ENCODE peak calls at places on chromosomes 7 and 10, in six cellular contexts. O is osteoblast, S is psoas muscle, I is RWPE1, Z is ovary, J is left ventricle myocardium inferior. V is an unnamed sample.

GRCh38 chr10:10755490-10755889 is 262.2 kb upstream of the CELF2 start:
- DNase-seq in O (no peak), S (no peak), I (no peak), Z (no peak), J (no peak), V (no peak)

GRCh38 chr7:67866812-67867211 is 870.2 kb downstream of the TYW1 start:
- DNase-seq in O (no peak), S (no peak), I (no peak), Z (no peak), J (no peak), V (no peak)

GRCh38 chr7:154186811-154187210 is 134.6 kb downstream of the DPP6 start:
- DNase-seq in O (no peak), S (no peak), I (no peak), Z (no peak), J (no peak), V (no peak)

GRCh38 chr7:2785071-2785500 is 59.0 kb downstream of the GNA12 start:
- DNase-seq in O (peak), S (no peak), I (no peak), Z (no peak), J (no peak), V (no peak)

GRCh38 chr10:124621637-124622036 is 122.5 kb downstream of the FAM53B start:
- DNase-seq in O (no peak), S (no peak), I (no peak), Z (no peak), J (no peak), V (no peak)

GRCh38 chr7:94907026-94907419 is 371 bp upstream of the PPP1R9A start:
- DNase-seq in O (no peak), S (no peak), I (no peak), Z (no peak), J (no peak), V (no peak)

GRCh38 chr10:102564209-102564834 is 60.5 kb downstream of the SUFU start:
- DNase-seq in O (no peak), S (no peak), I (no peak), Z (no peak), J (no peak), V (no peak)

GRCh38 chr10:125549656-125550055 is 133.3 kb downstream of the TEX36 start:
- DNase-seq in O (no peak), S (no peak), I (no peak), Z (no peak), J (no peak), V (no peak)

GRCh38 chr10:13231808-13232207 is 2.4 kb downstream of the UCMA start:
- DNase-seq in O (no peak), S (no peak), I (no peak), Z (no peak), J (no peak), V (no peak)

DNA sequence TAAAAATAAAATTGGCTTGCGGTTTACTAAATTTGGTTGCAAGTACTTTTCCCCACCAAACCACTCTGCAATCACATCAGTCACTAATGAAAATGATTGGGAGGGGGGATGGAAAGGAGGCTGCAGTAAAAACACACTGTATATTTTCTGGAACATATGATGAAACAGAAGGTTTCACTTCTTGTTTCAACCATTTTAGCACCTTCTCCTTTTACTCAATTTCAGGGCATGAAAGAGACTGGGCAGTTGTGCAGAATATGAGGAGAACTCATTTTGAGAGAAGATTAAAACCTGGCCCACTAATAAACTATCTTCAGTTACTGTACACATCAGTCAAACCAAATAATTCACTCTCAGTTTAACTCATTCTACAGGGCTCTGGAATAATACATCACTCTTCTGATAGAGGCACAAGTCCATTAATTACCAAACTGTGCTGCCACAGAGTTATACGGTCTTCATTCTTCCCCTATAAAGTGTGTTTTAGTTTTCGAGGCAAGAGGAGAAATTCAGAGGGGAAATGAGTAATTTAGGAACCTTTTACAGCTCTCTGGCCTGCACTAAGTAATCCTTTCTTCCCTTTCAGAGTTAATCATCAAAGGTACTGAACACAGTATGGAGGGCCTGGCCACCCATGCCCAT is 25.5 kb downstream of the JAZF1 start:
- DNase-seq in O (no peak), S (no peak), I (no peak), Z (no peak), J (no peak), V (no peak)
- H3K27ac ChIP-seq in O (peak), S (no peak), I (no peak), Z (no peak), J (peak), V (no peak)

GRCh38 chr10:51313259-51313658 is 239.0 kb downstream of the PRKG1 start:
- DNase-seq in O (no peak), S (no peak), I (no peak), Z (no peak), J (no peak), V (no peak)
- H3K27ac ChIP-seq in O (no peak), S (no peak), I (no peak), Z (no peak), J (no peak), V (peak)

GRCh38 chr10:96272256-96272985 is 1.1 kb upstream of the BLNK start:
- DNase-seq in O (no peak), S (no peak), I (no peak), Z (no peak), J (no peak), V (no peak)
- H3K27ac ChIP-seq in O (no peak), S (no peak), I (no peak), Z (no peak), J (no peak), V (no peak)

DNA sequence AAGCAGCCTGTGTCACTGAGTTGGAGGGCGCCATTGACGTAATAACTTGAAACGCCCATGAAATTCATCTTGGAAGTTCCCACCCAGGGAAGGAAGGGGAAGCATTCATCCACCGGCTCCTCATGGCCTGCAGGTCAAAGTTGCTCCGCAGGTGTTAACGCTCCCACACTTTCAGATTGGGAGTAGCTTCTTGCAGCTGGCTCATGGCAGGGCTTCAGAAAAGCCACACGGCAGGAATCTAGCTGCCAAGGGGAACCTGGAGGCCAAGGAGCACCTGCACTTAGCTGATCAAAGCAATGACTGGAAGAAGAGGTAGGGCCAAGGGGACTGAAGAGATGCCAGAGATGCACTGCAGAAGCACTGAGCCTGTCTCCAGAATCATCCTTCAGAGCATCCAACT is 203.2 kb downstream of the ARHGAP12 start:
- DNase-seq in O (no peak), S (no peak), I (no peak), Z (no peak), J (no peak), V (no peak)
- H3K27ac ChIP-seq in O (no peak), S (no peak), I (no peak), Z (no peak), J (no peak), V (no peak)

DNA sequence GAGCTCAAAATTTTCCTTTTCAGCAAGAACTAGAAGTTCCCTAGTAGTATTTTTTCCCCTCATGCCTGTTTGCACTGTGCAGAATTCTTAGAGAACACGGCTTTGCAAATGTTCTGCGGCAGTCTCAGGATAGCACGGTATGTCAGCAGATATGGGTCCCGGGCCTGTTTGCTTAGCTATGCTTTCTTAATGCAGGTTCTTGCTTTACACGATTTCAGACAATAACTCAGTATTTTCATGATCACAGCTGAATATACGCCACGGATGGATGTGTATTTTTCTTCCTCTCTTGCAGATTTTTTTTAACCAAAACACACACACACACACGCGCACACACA is 137.3 kb downstream of the HECW1 start:
- DNase-seq in O (no peak), S (no peak), I (no peak), Z (no peak), J (no peak), V (no peak)
- H3K27ac ChIP-seq in O (no peak), S (no peak), I (no peak), Z (no peak), J (no peak), V (no peak)

DNA sequence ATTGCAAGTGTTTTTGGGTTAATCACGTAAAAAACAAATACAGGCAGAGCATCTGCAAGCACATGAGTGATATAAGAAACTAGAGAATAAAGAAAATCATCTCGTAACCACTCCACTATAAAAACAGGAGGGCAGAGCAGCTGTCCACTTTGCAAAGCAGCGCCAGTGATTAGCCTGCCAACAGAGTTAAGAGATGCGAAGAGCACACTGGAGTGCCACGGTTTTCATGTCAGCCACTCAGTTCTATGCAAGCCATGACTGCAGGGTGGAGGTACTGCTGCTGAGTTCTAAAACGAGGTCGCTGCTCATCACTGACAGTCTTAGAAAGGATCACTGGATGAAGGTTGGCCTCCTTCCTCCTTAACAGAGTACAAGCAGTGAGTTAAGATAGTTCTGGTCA is 58.5 kb downstream of the FGFR2 start:
- DNase-seq in O (no peak), S (no peak), I (no peak), Z (no peak), J (no peak), V (no peak)
- H3K27ac ChIP-seq in O (no peak), S (no peak), I (no peak), Z (no peak), J (no peak), V (no peak)

GRCh38 chr7:37448057-37448636 is 517 bp downstream of the ELMO1 start:
- DNase-seq in O (peak), S (no peak), I (no peak), Z (no peak), J (peak), V (no peak)

GRCh38 chr7:37446371-37446770 is 2.3 kb downstream of the ELMO1 start:
- DNase-seq in O (peak), S (no peak), I (no peak), Z (no peak), J (no peak), V (no peak)

GRCh38 chr7:37445800-37446199 is 2.9 kb downstream of the ELMO1 start:
- DNase-seq in O (no peak), S (no peak), I (no peak), Z (no peak), J (no peak), V (no peak)

GRCh38 chr7:37442268-37442667 is 6.4 kb downstream of the ELMO1 start:
- DNase-seq in O (no peak), S (no peak), I (no peak), Z (no peak), J (no peak), V (no peak)

GRCh38 chr7:37445064-37445723 is 3.5 kb downstream of the ELMO1 start:
- DNase-seq in O (peak), S (no peak), I (no peak), Z (no peak), J (no peak), V (no peak)
- H3K27ac ChIP-seq in O (no peak), S (no peak), I (no peak), Z (no peak), J (peak), V (no peak)

DNA sequence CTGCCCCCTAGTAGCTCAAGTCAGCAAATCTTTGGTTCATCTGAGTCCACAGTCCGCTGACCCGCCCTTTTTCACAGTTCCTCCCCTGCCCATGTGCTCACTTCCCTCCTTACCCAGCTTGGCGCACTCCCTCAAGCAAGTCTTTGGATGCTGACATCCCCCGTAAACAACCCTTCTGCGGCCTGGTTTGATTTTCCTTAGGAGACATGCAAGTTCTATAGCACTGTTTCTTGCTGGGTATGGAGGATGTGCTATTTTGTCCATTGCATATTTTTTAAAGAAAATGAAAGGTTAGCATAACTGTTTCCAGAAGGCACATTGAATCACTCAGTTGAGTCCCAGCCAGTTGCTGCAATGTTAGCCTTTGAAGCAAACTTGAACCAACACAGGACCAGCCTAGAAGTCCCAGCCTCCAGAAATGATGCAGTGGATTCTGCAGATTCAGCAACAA is 38.2 kb downstream of the HTRA1 start:
- DNase-seq in O (peak), S (no peak), I (no peak), Z (no peak), J (peak), V (peak)
- H3K27ac ChIP-seq in O (peak), S (peak), I (peak), Z (peak), J (peak), V (peak)